ENCODE peak calls at places on chromosomes 1 and 21, in seven cellular contexts. R, W, V, U, O, K and I are unnamed samples.

GRCh38 chr1:214234635-214235025 is 46.3 kb upstream of the SMYD2 start:
- DNase-seq in K (no peak), V (no peak), O (no peak), R (no peak), U (no peak), W (no peak), I (no peak)

GRCh38 chr1:163013826-163014600 is 55.1 kb upstream of the RGS4 start:
- DNase-seq in V (no peak), W (no peak), K (no peak), O (no peak), U (peak; percentile 65), R (no peak), I (no peak)

GRCh38 chr1:61426254-61426653 is 298.7 kb downstream of the TM2D1 start:
- DNase-seq in V (no peak), U (no peak), W (no peak), O (no peak), R (no peak), K (no peak), I (no peak)

GRCh38 chr21:17003763-17004373 is 509.0 kb upstream of the CXADR start:
- DNase-seq in U (no peak), K (no peak), V (no peak), R (no peak), O (no peak), W (no peak), I (no peak)

GRCh38 chr1:109438798-109439297 is 12.6 kb upstream of the PSMA5 start:
- DNase-seq in W (no peak), O (peak; percentile 75), R (no peak), U (peak; percentile 67), K (peak; percentile 24), V (no peak), I (no peak)

GRCh38 chr21:36859744-36860501 is 106.5 kb downstream of the HLCS start:
- DNase-seq in O (no peak), V (peak; percentile 88), U (peak; percentile 90), R (no peak), W (peak; percentile 51), K (peak; percentile 78), I (peak; percentile 89)

GRCh38 chr1:220881918-220882891 is 3.0 kb downstream of the HLX start:
- DNase-seq in W (no peak), R (no peak), U (peak; percentile 89), O (no peak), K (no peak), V (peak; percentile 62), I (peak; percentile 86)

GRCh38 chr1:228837817-228838716 is 102.8 kb downstream of the RHOU start:
- DNase-seq in K (peak; percentile 81), R (no peak), W (no peak), U (peak; percentile 87), O (peak; percentile 86), V (no peak), I (peak; percentile 84)